ENCODE peak calls at places on chromosomes 4 and X, in ten cellular contexts. L is HCT116, S is ovary, E is upper lobe of left lung, Y is NB4, O is esophagus squamous epithelium, Q is A549, Z is Peyer's patch, G is stomach, T is HepG2. U is an unnamed sample.

GRCh38 chr4:2273657-2274319 is 11.9 kb upstream of the MXD4 start:
- DNase-seq in S (no peak), T (no peak), Y (no peak), L (no peak), O (no peak), G (no peak), Z (no peak), Q (no peak), E (peak; percentile 76), U (no peak)

GRCh38 chr4:14317351-14317750 is 684.9 kb upstream of the CPEB2 start:
- DNase-seq in S (no peak), Y (no peak), T (no peak), Z (no peak), E (no peak), Q (no peak), O (no peak), G (no peak), L (no peak), U (no peak)

GRCh38 chr4:185566972-185567749 is 31.9 kb upstream of the PDLIM3 start:
- DNase-seq in L (no peak), Y (no peak), Q (peak; percentile 34), S (no peak), G (no peak), E (no peak), T (peak; percentile 78), Z (no peak), O (no peak), U (no peak)

GRCh38 chr4:26105815-26106699 is 192.0 kb downstream of the SMIM20 start:
- DNase-seq in G (no peak), Z (no peak), Y (no peak), T (no peak), O (no peak), L (peak; percentile 28), E (no peak), S (no peak), Q (no peak), U (no peak)

GRCh38 chr4:169070895-169071218 is 60.8 kb upstream of the CBR4 start:
- DNase-seq in Y (no peak), T (peak; percentile 92), E (no peak), S (no peak), Q (peak; percentile 68), O (no peak), L (no peak), G (peak; percentile 72), Z (no peak), U (no peak)

GRCh38 chr4:41692717-41693345 is 55.7 kb downstream of the PHOX2B start:
- DNase-seq in S (peak; percentile 66), Y (peak; percentile 79), O (no peak), Z (peak; percentile 49), Q (peak; percentile 61), T (peak; percentile 30), L (peak; percentile 46), G (peak; percentile 56), E (no peak), U (no peak)

GRCh38 chr4:158346576-158346975 is 136.3 kb downstream of the TMEM144 start:
- DNase-seq in Z (no peak), O (no peak), S (no peak), T (no peak), Q (no peak), E (no peak), L (no peak), Y (no peak), G (no peak), U (no peak)

GRCh38 chr4:89196745-89197144 is 85.4 kb downstream of the TIGD2 start:
- DNase-seq in T (peak; percentile 36), S (no peak), L (no peak), Z (no peak), Y (no peak), G (no peak), Q (peak; percentile 89), E (no peak), O (no peak), U (no peak)

GRCh38 chr4:123257563-123257962 is 139.0 kb upstream of the SPRY1 start:
- DNase-seq in O (no peak), L (no peak), S (no peak), Q (no peak), E (no peak), Z (no peak), G (no peak), T (no peak), Y (no peak), U (no peak)

GRCh38 chr4:140609548-140610425 is 41.0 kb upstream of the UCP1 start:
- DNase-seq in E (no peak), S (no peak), Y (peak; percentile 39), Z (no peak), T (peak; percentile 53), G (no peak), Q (peak; percentile 42), O (no peak), L (peak; percentile 41), U (no peak)

GRCh38 chrX:79530310-79531108 is 163.4 kb upstream of the ITM2A start:
- DNase-seq in E (peak; percentile 24), Z (no peak), Q (no peak), Y (no peak), O (no peak), L (no peak), S (no peak), T (no peak), G (no peak), U (no peak)

GRCh38 chrX:79524642-79525041 is 157.5 kb upstream of the ITM2A start:
- DNase-seq in T (no peak), L (no peak), S (no peak), E (no peak), G (no peak), Z (no peak), Q (peak; percentile 8), O (no peak), Y (peak; percentile 17), U (no peak)
- TF ChIP-seq CTCF in T (no peak), L (peak; percentile 10), S (no peak), E (no peak), G (no peak), Z (no peak), Q (no peak), O (no peak), Y (peak; percentile 31), U (no peak)

GRCh38 chr4:6047130-6047673 is 29.0 kb upstream of the C4orf50 start:
- DNase-seq in Q (no peak), O (no peak), S (no peak), L (peak; percentile 36), G (peak; percentile 34), E (no peak), Z (no peak), T (no peak), Y (no peak), U (no peak)

GRCh38 chr4:6048537-6048936 is 30.3 kb upstream of the C4orf50 start:
- DNase-seq in T (no peak), L (no peak), O (no peak), Y (no peak), Z (no peak), Q (no peak), E (no peak), G (no peak), S (no peak), U (no peak)

GRCh38 chr4:6044805-6045204 is 26.6 kb upstream of the C4orf50 start:
- DNase-seq in L (no peak), O (no peak), Y (no peak), S (no peak), T (no peak), Z (no peak), G (no peak), Q (no peak), E (no peak), U (no peak)

GRCh38 chr4:6044276-6044675 is 26.0 kb upstream of the C4orf50 start:
- DNase-seq in Q (no peak), L (no peak), S (no peak), Z (no peak), T (no peak), O (no peak), G (peak; percentile 57), E (no peak), Y (no peak), U (no peak)

GRCh38 chr4:6046526-6047129 is 28.4 kb upstream of the C4orf50 start:
- DNase-seq in Y (no peak), Q (no peak), G (no peak), O (no peak), Z (no peak), S (no peak), T (no peak), E (no peak), L (no peak), U (no peak)
- TF ChIP-seq POLR2A in Y (no peak), Q (no peak), G (no peak), O (no peak), Z (no peak), S (no peak), T (no peak), E (no peak), L (no peak), U (no peak)

GRCh38 chr4:70915048-70915815 is 13.1 kb downstream of the MOB1B start:
- DNase-seq in T (no peak), Y (no peak), S (no peak), L (no peak), Q (no peak), E (no peak), G (no peak), Z (no peak), O (no peak), U (no peak)
- H3K4me3 ChIP-seq in T (no peak overlapping the region), Y (no peak overlapping the region), S (no peak overlapping the region), L (no peak overlapping the region), Q (no peak overlapping the region), E (no peak overlapping the region), G (peak overlapping the region; percentile 16), Z (no peak overlapping the region), O (no peak overlapping the region), U (no peak overlapping the region)

GRCh38 chr4:27316176-27316575 is 455.5 kb downstream of the STIM2 start:
- DNase-seq in G (no peak), L (no peak), Z (no peak), E (no peak), O (no peak), T (no peak), S (no peak), Y (no peak), Q (no peak), U (no peak)

GRCh38 chr4:27315625-27316024 is 455.0 kb downstream of the STIM2 start:
- DNase-seq in S (no peak), T (no peak), L (no peak), Y (no peak), O (no peak), G (no peak), Q (no peak), E (no peak), Z (no peak), U (no peak)

GRCh38 chr4:27318740-27319139 is 458.1 kb downstream of the STIM2 start:
- DNase-seq in E (no peak), Q (peak; percentile 15), Y (peak; percentile 56), Z (no peak), T (peak; percentile 22), L (peak; percentile 35), S (no peak), G (no peak), O (no peak), U (no peak)
- TF ChIP-seq CTCF in E (peak; percentile 22), Q (peak; percentile 14), Y (peak; percentile 62), Z (no peak), T (peak; percentile 66), L (peak; percentile 59), S (no peak), G (no peak), O (no peak), U (no peak)

GRCh38 chrX:107676559-107677378 is 48.5 kb downstream of the PRPS1 start:
- DNase-seq in Q (peak; percentile 88), S (peak; percentile 81), E (peak; percentile 96), Y (peak; percentile 94), G (peak; percentile 77), L (peak; percentile 78), Z (peak; percentile 87), T (no peak), O (peak; percentile 20), U (peak; percentile 96)
- TF ChIP-seq POLR2A in Q (peak; percentile 34), S (peak; percentile 67), E (peak; percentile 54), Y (peak; percentile 60), G (no peak), L (peak; percentile 59), Z (peak; percentile 70), T (no peak), O (peak; percentile 81), U (no peak)